ENCODE peak calls at places on chromosome 6, in seven cellular contexts. M is lung microvascular endothelial cell, W is tibial nerve, D is HS-5, S is MV-4-11, K is epithelial cell of esophagus, T is WTC11. O is an unnamed sample.

GRCh38 chr6:42692151-42692911 is 30.1 kb downstream of the PRPH2 start:
- DNase-seq in K (peak), T (no peak), S (no peak), D (peak), W (no peak), M (peak), O (no peak)

GRCh38 chr6:12026120-12026519 is 14.0 kb downstream of the HIVEP1 start:
- DNase-seq in M (peak), W (no peak), K (no peak), S (peak), D (no peak), T (no peak), O (no peak)

GRCh38 chr6:14921878-14922277 is 324.0 kb upstream of the JARID2 start:
- DNase-seq in D (no peak), M (no peak), K (no peak), W (no peak), T (no peak), S (peak), O (no peak)

GRCh38 chr6:165376100-165376499 is 66.7 kb upstream of the C6orf118 start:
- DNase-seq in W (no peak), T (no peak), K (no peak), D (no peak), S (no peak), M (no peak), O (no peak)

GRCh38 chr6:42260424-42260888 is 42.8 kb upstream of the MRPS10 start:
- DNase-seq in S (no peak), K (no peak), T (peak), W (no peak), M (no peak), D (no peak), O (no peak)

GRCh38 chr6:91678679-91679078 is 1091.8 kb upstream of the MAP3K7 start:
- DNase-seq in W (no peak), D (no peak), M (no peak), K (no peak), S (peak), T (no peak), O (no peak)

GRCh38 chr6:36737043-36737785 is 39.6 kb downstream of the RAB44 start:
- DNase-seq in D (no peak), W (no peak), K (no peak), M (no peak), S (no peak), T (no peak), O (no peak)

GRCh38 chr6:137165375-137166246 is 7.8 kb downstream of the IL22RA2 start:
- DNase-seq in K (peak), T (no peak), W (no peak), S (peak), M (no peak), D (no peak), O (no peak)

GRCh38 chr6:159691963-159692287 is 1.1 kb downstream of the SOD2 start:
- DNase-seq in W (no peak), D (no peak), M (no peak), T (no peak), S (no peak), K (peak), O (no peak)

GRCh38 chr6:22569281-22570184 is at the start of gene HDGFL1:
- DNase-seq in D (no peak), M (no peak), S (no peak), W (no peak), K (no peak), T (peak), O (no peak)

GRCh38 chr6:121055572-121056163 is 278.6 kb downstream of the TBC1D32 start:
- DNase-seq in W (no peak), T (no peak), S (peak), K (peak), M (peak), D (peak), O (peak)

GRCh38 chr6:3318226-3318625 is 59.5 kb downstream of the PSMG4 start:
- DNase-seq in K (no peak), M (no peak), D (no peak), T (no peak), S (no peak), W (no peak), O (no peak)

GRCh38 chr6:139250296-139251274 is 41.2 kb downstream of the TXLNB start:
- DNase-seq in W (no peak), D (no peak), T (peak), M (peak), K (peak), S (peak), O (peak)

GRCh38 chr6:148846778-148847761 is 100.2 kb downstream of the UST start:
- DNase-seq in S (no peak), W (no peak), K (peak), M (no peak), D (no peak), T (no peak), O (no peak)

O was measured in naive B cell.